ENCODE peak calls at places on chromosome 5, in ten cellular contexts. V is body of pancreas, C is Ammon's horn, I is GM23248, U is NCI-H1930, B is HTR-8/SVneo, Y is thyroid gland, X is NCI-H1694 treated with DMSO at 0.1 percent for 48 hours, Z is AG04450, L is HEK293T. N is an unnamed sample.

GRCh38 chr5:80608730-80609129 is 38.6 kb upstream of the ANKRD34B start:
- DNase-seq in U (no peak), I (no peak), L (no peak), Z (no peak), B (no peak), V (no peak), C (no peak), X (no peak), Y (no peak), N (no peak)

GRCh38 chr5:88551724-88552345 is 283.2 kb upstream of the TMEM161B start:
- DNase-seq in B (no peak), U (no peak), Y (no peak), V (no peak), C (peak), X (no peak), L (no peak), Z (no peak), I (no peak), N (no peak)

GRCh38 chr5:124452389-124452788 is 294.1 kb downstream of the ZNF608 start:
- DNase-seq in B (no peak), X (no peak), U (no peak), Z (no peak), L (no peak), C (no peak), Y (no peak), I (no peak), V (no peak), N (no peak)

GRCh38 chr5:96962540-96962991 is 26.7 kb downstream of the LNPEP start:
- DNase-seq in I (no peak), U (no peak), V (no peak), C (no peak), Z (no peak), L (no peak), B (no peak), Y (no peak), X (no peak), N (no peak)

GRCh38 chr5:170293273-170293672 is 4.3 kb downstream of the LCP2 start:
- DNase-seq in L (no peak), C (peak), U (no peak), I (no peak), V (no peak), Y (no peak), B (no peak), X (no peak), Z (no peak), N (no peak)

GRCh38 chr5:36273809-36274526 is 27.7 kb downstream of the RANBP3L start:
- DNase-seq in Y (no peak), C (no peak), X (no peak), Z (no peak), B (no peak), L (no peak), U (no peak), I (no peak), V (no peak), N (no peak)

GRCh38 chr5:51375084-51375483 is 8.2 kb upstream of the ISL1 start:
- DNase-seq in L (no peak), X (no peak), Y (no peak), I (no peak), U (no peak), V (no peak), Z (no peak), C (no peak), B (no peak), N (no peak)

GRCh38 chr5:74054139-74054538 is 428.1 kb downstream of the ARHGEF28 start:
- DNase-seq in B (no peak), X (no peak), I (no peak), Z (no peak), C (no peak), U (peak), V (no peak), Y (no peak), L (no peak), N (peak)

GRCh38 chr5:155080721-155081120 is 67.2 kb downstream of the KIF4B start:
- DNase-seq in Y (no peak), C (no peak), B (no peak), U (no peak), L (no peak), I (no peak), Z (no peak), V (no peak), X (no peak), N (no peak)

GRCh38 chr5:27818888-27819287 is 780.5 kb upstream of the CDH9 start:
- DNase-seq in B (no peak), X (no peak), L (no peak), Z (no peak), C (peak), V (no peak), I (no peak), U (no peak), Y (no peak), N (no peak)

GRCh38 chr5:158435161-158435616 is 576.2 kb upstream of the CLINT1 start:
- DNase-seq in B (peak), Y (no peak), L (no peak), I (peak), V (no peak), X (no peak), U (no peak), C (peak), Z (no peak), N (no peak)

GRCh38 chr5:390571-391491 is 52.1 kb upstream of the EXOC3 start:
- DNase-seq in X (no peak), Z (no peak), C (no peak), U (no peak), I (no peak), Y (no peak), L (no peak), V (no peak), B (no peak), N (no peak)

GRCh38 chr5:150137168-150137957 is 18.3 kb downstream of the PDGFRB start:
- DNase-seq in Z (no peak), U (no peak), X (no peak), B (no peak), L (no peak), V (no peak), I (peak), Y (no peak), C (no peak), N (no peak)

GRCh38 chr5:68699966-68700365 is 393.8 kb upstream of the SLC30A5 start:
- DNase-seq in U (no peak), Y (no peak), I (no peak), X (no peak), C (no peak), B (no peak), Z (no peak), L (no peak), V (no peak), N (no peak)

GRCh38 chr5:146205499-146206202 is 2.2 kb downstream of the RBM27 start:
- DNase-seq in L (no peak), V (no peak), B (no peak), Y (no peak), Z (no peak), C (no peak), I (no peak), U (no peak), X (no peak), N (no peak)

GRCh38 chr5:117713585-117714198 is 1139.1 kb upstream of the SEMA6A start:
- DNase-seq in I (no peak), L (no peak), U (no peak), Z (no peak), Y (no peak), V (no peak), X (no peak), C (no peak), B (no peak), N (no peak)

GRCh38 chr5:61342066-61342465 is 10.0 kb downstream of the ZSWIM6 start:
- DNase-seq in V (no peak), X (no peak), U (no peak), I (peak), Y (no peak), L (no peak), C (no peak), Z (no peak), B (no peak), N (no peak)

GRCh38 chr5:94793113-94793815 is 174.8 kb downstream of the SLF1 start:
- DNase-seq in I (peak), U (no peak), L (no peak), Z (peak), B (no peak), X (no peak), Y (no peak), C (peak), V (no peak), N (no peak)

GRCh38 chr5:144206136-144206535 is 35.5 kb downstream of the KCTD16 start:
- DNase-seq in U (no peak), I (peak), C (no peak), Y (no peak), Z (no peak), V (no peak), L (no peak), X (no peak), B (no peak), N (no peak)

GRCh38 chr5:14702238-14702839 is 37.8 kb downstream of the OTULIN start:
- DNase-seq in V (no peak), Z (no peak), C (no peak), X (no peak), Y (no peak), U (no peak), B (no peak), I (no peak), L (no peak), N (no peak)

GRCh38 chr5:171705830-171706229 is 79.8 kb upstream of the SMIM23 start:
- DNase-seq in Z (no peak), I (no peak), L (no peak), V (no peak), B (no peak), U (no peak), Y (no peak), C (no peak), X (no peak), N (no peak)

GRCh38 chr5:132206782-132207181 is 20.9 kb downstream of the P4HA2 start:
- DNase-seq in L (no peak), Z (no peak), U (no peak), V (no peak), C (no peak), X (no peak), B (no peak), Y (no peak), I (no peak), N (no peak)

GRCh38 chr5:66207800-66208561 is 63.9 kb downstream of the SREK1 start:
- DNase-seq in I (peak), B (no peak), L (no peak), C (no peak), U (no peak), V (no peak), X (no peak), Y (peak), Z (no peak), N (no peak)

GRCh38 chr5:136077046-136077445 is 48.3 kb downstream of the TGFBI start:
- DNase-seq in L (no peak), I (no peak), V (no peak), U (no peak), Z (no peak), B (no peak), X (no peak), C (no peak), Y (no peak), N (no peak)

N was measured in SK-N-SH.